ENCODE peak calls at places on chromosomes 13 and 19, in five cellular contexts. G is PC-3; K is CD8-positive, alpha-beta T cell; Z is fibroblast of lung; U is ascending aorta. O is an unnamed sample.

GRCh38 chr19:32576790-32577189 is 4.2 kb upstream of the PDCD5 start:
- DNase-seq in G (no peak), K (no peak), Z (no peak), U (no peak), O (no peak)

GRCh38 chr13:73158851-73159250 is 100.0 kb downstream of the KLF5 start:
- DNase-seq in G (peak; percentile 43), K (no peak), Z (peak; percentile 44), U (no peak), O (peak; percentile 46)

GRCh38 chr19:9673912-9674668 is 810 bp downstream of the ZNF562 start:
- DNase-seq in G (peak; percentile 41), K (no peak), Z (no peak), U (no peak), O (no peak)

GRCh38 chr13:111027481-111028439 is 87.3 kb upstream of the ARHGEF7 start:
- DNase-seq in G (no peak), K (no peak), Z (peak; percentile 55), U (no peak), O (no peak)

GRCh38 chr13:71801781-71802180 is 65.2 kb downstream of the DACH1 start:
- DNase-seq in G (no peak), K (no peak), Z (no peak), U (no peak), O (no peak)

GRCh38 chr13:42894765-42895181 is 97.3 kb downstream of the EPSTI1 start:
- DNase-seq in G (peak; percentile 51), K (no peak), Z (peak; percentile 85), U (no peak), O (peak; percentile 90)

GRCh38 chr13:25177636-25178035 is 5.5 kb upstream of the AMER2 start:
- DNase-seq in G (no peak), K (no peak), Z (no peak), U (no peak), O (no peak)

GRCh38 chr19:13417054-13417453 is 89.2 kb downstream of the CACNA1A start:
- DNase-seq in G (peak; percentile 23), K (no peak), Z (no peak), U (no peak), O (no peak)

GRCh38 chr19:13036366-13036976 is 41.2 kb downstream of the NFIX start:
- DNase-seq in G (peak; percentile 93), K (no peak), Z (no peak), U (peak; percentile 95), O (peak; percentile 53)

GRCh38 chr13:28532226-28533048 is 37.5 kb upstream of the FLT1 start:
- DNase-seq in G (no peak), K (no peak), Z (no peak), U (no peak), O (peak; percentile 62)

GRCh38 chr19:8158411-8159074 is 9.2 kb upstream of the FBN3 start:
- DNase-seq in G (peak; percentile 91), K (no peak), Z (peak; percentile 88), U (no peak), O (peak; percentile 83)

GRCh38 chr19:45876411-45877197 is 9.3 kb downstream of the IRF2BP1 start:
- DNase-seq in G (no peak), K (no peak), Z (peak; percentile 22), U (no peak), O (peak; percentile 27)

GRCh38 chr19:45705115-45705514 is 12.6 kb downstream of the QPCTL start:
- DNase-seq in G (no peak), K (no peak), Z (no peak), U (no peak), O (no peak)

GRCh38 chr19:17333611-17334413 is 843 bp downstream of the ANO8 start:
- DNase-seq in G (peak; percentile 88), K (no peak), Z (peak; percentile 82), U (no peak), O (peak; percentile 65)

GRCh38 chr13:48761256-48761655 is 107.5 kb downstream of the CYSLTR2 start:
- DNase-seq in G (no peak), K (no peak), Z (peak; percentile 68), U (no peak), O (no peak)

GRCh38 chr19:4525563-4526002 is 7.3 kb upstream of the PLIN4 start:
- DNase-seq in G (no peak), K (no peak), Z (no peak), U (no peak), O (no peak)

GRCh38 chr19:17089238-17089637 is 13.7 kb downstream of the MYO9B start:
- DNase-seq in G (no peak), K (no peak), Z (peak; percentile 93), U (peak; percentile 79), O (peak; percentile 84)

GRCh38 chr19:10431943-10432735 is 11.8 kb downstream of the PDE4A start:
- DNase-seq in G (peak; percentile 42), K (peak; percentile 60), Z (no peak), U (peak; percentile 81), O (peak; percentile 79)

GRCh38 chr19:13011653-13012389 is 16.5 kb downstream of the NFIX start:
- DNase-seq in G (no peak), K (no peak), Z (no peak), U (peak; percentile 64), O (no peak)

GRCh38 chr13:28093871-28094270 is 6.5 kb downstream of the FLT3 start:
- DNase-seq in G (no peak), K (no peak), Z (no peak), U (no peak), O (no peak)

GRCh38 chr13:41565221-41565620 is 107.9 kb downstream of the RGCC start:
- DNase-seq in G (no peak), K (no peak), Z (peak; percentile 78), U (no peak), O (peak; percentile 66)

GRCh38 chr13:101628900-101629299 is 176.4 kb downstream of the ITGBL1 start:
- DNase-seq in G (no peak), K (no peak), Z (no peak), U (no peak), O (no peak)

GRCh38 chr13:42807866-42808265 is 26.5 kb downstream of the FAM216B start:
- DNase-seq in G (peak; percentile 78), K (no peak), Z (peak; percentile 42), U (no peak), O (peak; percentile 46)

GRCh38 chr13:31545616-31546015 is 193.7 kb upstream of the RXFP2 start:
- DNase-seq in G (no peak), K (no peak), Z (no peak), U (no peak), O (peak; percentile 63)

GRCh38 chr19:53537523-53538377 is at the start of gene ZNF331:
- DNase-seq in G (peak; percentile 78), K (peak; percentile 88), Z (peak; percentile 71), U (peak; percentile 93), O (peak; percentile 81)

GRCh38 chr13:112752711-112753541 is 63.1 kb downstream of the ATP11A start:
- DNase-seq in G (no peak), K (no peak), Z (no peak), U (no peak), O (no peak)

GRCh38 chr19:36488816-36489138 is 584 bp downstream of the ZNF566 start:
- DNase-seq in G (peak; percentile 12), K (no peak), Z (peak; percentile 18), U (no peak), O (peak; percentile 46)

DNA sequence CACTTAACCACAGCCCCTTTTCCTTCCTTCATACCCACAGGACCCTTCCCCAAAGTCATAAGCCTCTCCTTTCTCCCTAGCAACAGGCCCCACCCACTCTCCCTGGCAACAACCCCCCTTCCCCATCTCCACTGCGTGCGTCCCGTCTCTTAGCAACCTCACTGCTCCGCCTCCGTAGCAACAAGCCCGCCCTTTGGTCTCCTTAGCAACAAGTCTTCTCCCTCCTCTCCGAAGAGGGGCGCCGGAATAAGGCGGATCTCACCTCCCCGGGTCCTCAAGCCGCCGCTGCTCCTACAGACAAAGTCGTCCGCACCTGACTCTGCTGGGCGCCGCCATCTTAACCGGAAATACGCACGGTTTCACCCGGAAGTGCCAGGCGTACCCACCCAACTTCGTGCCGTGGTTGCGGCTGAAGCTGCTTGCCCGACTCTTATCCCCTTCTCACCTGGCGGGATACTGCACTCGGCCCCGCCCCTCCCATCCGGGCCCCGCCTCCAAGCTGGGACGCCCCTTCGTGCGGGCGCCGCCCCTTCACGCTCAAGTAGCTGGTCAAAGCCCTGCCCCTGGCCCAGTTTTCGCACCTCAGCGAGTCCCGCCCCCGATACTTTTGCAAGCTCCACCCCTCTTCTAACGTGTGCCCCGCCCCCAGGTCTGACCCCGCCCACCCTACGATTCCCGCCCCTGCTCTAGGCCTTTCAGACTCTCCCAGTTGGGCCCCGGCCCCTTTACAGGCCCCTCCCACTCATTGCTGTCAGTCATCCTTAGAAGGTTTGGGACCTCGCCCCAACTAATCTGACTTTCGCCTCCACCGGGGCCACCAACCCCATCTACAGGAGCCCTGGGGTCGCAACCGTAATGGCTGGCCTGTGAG is at the start of gene HSPBP1:
- DNase-seq in G (peak; percentile 98), K (peak; percentile 93), Z (peak; percentile 95), U (peak; percentile 97), O (peak; percentile 93)
- H3K4me1 ChIP-seq in G (peaks cover 10% of the 10 kb centered on the region), K (peaks cover 32% of the 10 kb centered on the region), Z (peaks cover 3% of the 10 kb centered on the region), U (peaks cover 16% of the 10 kb centered on the region), O (peaks cover 19% of the 10 kb centered on the region)

GRCh38 chr19:29523568-29523967 is 2.2 kb upstream of the VSTM2B start:
- DNase-seq in G (no peak), K (no peak), Z (no peak), U (no peak), O (no peak)
- H3K27me3 ChIP-seq in G (peaks cover 38% of the 10 kb centered on the region), K (peaks cover 14% of the 10 kb centered on the region), Z (peaks cover 27% of the 10 kb centered on the region), U (peaks cover 24% of the 10 kb centered on the region), O (peaks cover 53% of the 10 kb centered on the region)

GRCh38 chr19:1502433-1503088 is 10.3 kb downstream of the ADAMTSL5 start:
- DNase-seq in G (no peak), K (no peak), Z (no peak), U (no peak), O (no peak)

GRCh38 chr19:1505012-1505411 is 7.8 kb downstream of the ADAMTSL5 start:
- DNase-seq in G (no peak), K (no peak), Z (no peak), U (no peak), O (no peak)

GRCh38 chr19:1503925-1504430 is 8.8 kb downstream of the ADAMTSL5 start:
- DNase-seq in G (no peak), K (no peak), Z (no peak), U (no peak), O (no peak)

GRCh38 chr19:1501200-1501595 is 10.2 kb downstream of the REEP6 start:
- DNase-seq in G (no peak), K (no peak), Z (no peak), U (no peak), O (no peak)

DNA sequence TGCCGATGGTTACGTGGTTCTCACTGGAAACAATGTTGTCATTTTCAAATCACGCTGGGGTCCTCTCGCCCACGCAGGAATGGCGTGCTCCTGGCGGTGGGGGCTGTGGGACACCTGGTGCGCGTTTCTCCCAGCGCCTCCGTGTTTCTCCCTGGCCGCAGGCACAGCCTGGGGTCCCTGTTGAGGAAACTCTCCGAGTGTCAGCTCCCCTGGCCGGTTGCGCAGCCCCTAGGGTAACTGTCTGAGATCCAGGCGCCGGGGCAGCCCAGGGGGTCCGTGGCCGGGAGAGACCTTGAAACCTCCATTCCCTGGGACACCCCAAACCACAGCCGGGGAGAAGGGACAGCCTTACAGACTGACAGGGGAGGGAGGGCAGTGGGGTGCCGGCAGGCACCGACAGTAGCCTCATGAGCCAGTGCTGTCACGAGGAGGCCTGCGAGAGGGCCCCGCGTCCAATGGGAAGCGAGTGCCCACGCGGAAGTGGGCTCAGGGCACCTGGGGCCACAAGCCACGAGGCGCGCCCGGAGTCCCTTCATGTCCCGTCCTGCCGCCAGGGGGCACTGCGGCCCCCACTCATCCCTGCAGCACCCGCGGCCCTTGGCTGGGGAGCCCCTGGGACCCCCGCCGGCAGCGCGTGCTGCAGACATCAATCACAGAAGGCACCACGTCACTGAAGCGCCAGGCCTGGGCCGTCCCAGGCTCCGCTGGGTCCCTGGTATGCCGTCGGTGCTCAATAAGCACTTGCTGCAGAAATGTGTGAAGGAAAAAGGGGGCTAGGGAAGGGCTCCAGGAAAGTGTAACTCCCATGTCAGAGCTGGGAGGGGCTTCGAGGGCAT is 9.5 kb downstream of the ADAMTSL5 start:
- DNase-seq in G (peak; percentile 21), K (no peak), Z (peak; percentile 20), U (peak; percentile 72), O (peak; percentile 79)
- H3K4me3 ChIP-seq in G (no peak overlapping the region), K (no peak overlapping the region), Z (peak overlapping the region; percentile 28), U (no peak overlapping the region), O (no peak overlapping the region)

GRCh38 chr13:38713046-38713445 is 26.2 kb downstream of the FREM2 start:
- DNase-seq in G (no peak), K (no peak), Z (no peak), U (no peak), O (no peak)
- H3K4me1 ChIP-seq in G (no peaks in the 10 kb centered on the region), K (no peaks in the 10 kb centered on the region), Z (no peaks in the 10 kb centered on the region), U (no peaks in the 10 kb centered on the region), O (no peaks in the 10 kb centered on the region)

O was measured in adipocyte.